ENCODE peak calls at places on chromosomes 4 and X, in eight cellular contexts. E is hepatocyte, T is fibroblast of lung, Z is cardiac fibroblast, Q is left cardiac atrium, H is H7, W is HS-5, M is NCI-H1092 treated with DMSO at 0.1 percent for 48 hours. X is an unnamed sample.

GRCh38 chr4:156378053-156378665 is 424.5 kb upstream of the CTSO start:
- DNase-seq in E (peak), T (peak), Z (peak), Q (no peak), H (peak), W (no peak), M (peak), X (no peak)

GRCh38 chr4:21792736-21793135 is 155.8 kb downstream of the KCNIP4 start:
- DNase-seq in E (no peak), T (no peak), Z (no peak), Q (no peak), H (no peak), W (no peak), M (no peak), X (no peak)

GRCh38 chrX:113802837-113803236 is 781.0 kb upstream of the HTR2C start:
- DNase-seq in E (no peak), T (no peak), Z (peak), Q (no peak), H (no peak), W (peak), M (no peak), X (no peak)

GRCh38 chr4:151472711-151473110 is 63.7 kb downstream of the FHIP1A start:
- DNase-seq in E (no peak), T (peak), Z (no peak), Q (no peak), H (no peak), W (no peak), M (no peak), X (no peak)

GRCh38 chrX:65596270-65596669 is 61.7 kb upstream of the LAS1L start:
- DNase-seq in E (no peak), T (peak), Z (peak), Q (no peak), H (no peak), W (no peak), M (no peak), X (no peak)

GRCh38 chr4:182404371-182404770 is 161.2 kb downstream of the TENM3 start:
- DNase-seq in E (no peak), T (no peak), Z (peak), Q (no peak), H (no peak), W (no peak), M (no peak), X (no peak)

GRCh38 chrX:42176790-42177189 is 253.4 kb upstream of the CASK start:
- DNase-seq in E (no peak), T (no peak), Z (no peak), Q (no peak), H (no peak), W (no peak), M (no peak), X (no peak)

GRCh38 chr4:37054670-37055069 is 189.9 kb upstream of the NWD2 start:
- DNase-seq in E (no peak), T (no peak), Z (no peak), Q (no peak), H (peak), W (no peak), M (no peak), X (no peak)

GRCh38 chr4:34516524-34516923 is 1727.8 kb downstream of the ARAP2 start:
- DNase-seq in E (no peak), T (no peak), Z (no peak), Q (no peak), H (no peak), W (no peak), M (no peak), X (no peak)

GRCh38 chr4:99013402-99013843 is 17.9 kb downstream of the METAP1 start:
- DNase-seq in E (no peak), T (peak), Z (peak), Q (peak), H (no peak), W (no peak), M (no peak), X (no peak)

GRCh38 chrX:104112326-104112951 is at the start of gene ZCCHC18:
- DNase-seq in E (peak), T (peak), Z (peak), Q (peak), H (peak), W (no peak), M (peak), X (peak)